ENCODE peak calls at places on chromosomes 12 and 14, in eight cellular contexts. One of them, this sample, is unnamed. For H3K9me3 and H3K4me1, the result is how much of the 10 kb centered on the place peaks cover.

GRCh38 chr12:55842681-55843429 is at the start of gene MMP19:
- DNase-seq in prostate gland: no peak
- DNase-seq in A549: peak
- DNase-seq in colonic mucosa: no peak
- DNase-seq in neural progenitor cell: no peak
- DNase-seq in mucosa of descending colon: no peak
- DNase-seq in Panc1: no peak
- DNase-seq in IMR-90: peak
- DNase-seq in this sample: no peak

GRCh38 chr14:100784523-100785337 is 41.2 kb upstream of the MEG3 start:
- DNase-seq in IMR-90: no peak
- DNase-seq in neural progenitor cell: no peak
- DNase-seq in mucosa of descending colon: no peak
- DNase-seq in colonic mucosa: no peak
- DNase-seq in Panc1: no peak
- DNase-seq in prostate gland: no peak
- DNase-seq in A549: no peak
- DNase-seq in this sample: no peak

GRCh38 chr12:26097046-26097878 is 27.6 kb downstream of the BHLHE41 start:
- DNase-seq in colonic mucosa: peak
- DNase-seq in A549: peak
- DNase-seq in prostate gland: peak
- DNase-seq in neural progenitor cell: peak
- DNase-seq in mucosa of descending colon: peak
- DNase-seq in Panc1: peak
- DNase-seq in IMR-90: peak
- DNase-seq in this sample: peak

GRCh38 chr14:99986416-99986815 is 78.8 kb upstream of the EVL start:
- DNase-seq in A549: no peak
- DNase-seq in mucosa of descending colon: no peak
- DNase-seq in prostate gland: no peak
- DNase-seq in neural progenitor cell: no peak
- DNase-seq in Panc1: no peak
- DNase-seq in colonic mucosa: no peak
- DNase-seq in IMR-90: peak
- DNase-seq in this sample: no peak

GRCh38 chr12:93135286-93136239 is 206.5 kb upstream of the EEA1 start:
- DNase-seq in Panc1: no peak
- DNase-seq in A549: no peak
- DNase-seq in mucosa of descending colon: no peak
- DNase-seq in neural progenitor cell: no peak
- DNase-seq in IMR-90: peak
- DNase-seq in colonic mucosa: no peak
- DNase-seq in prostate gland: peak
- DNase-seq in this sample: no peak

GRCh38 chr12:125455556-125455955 is 390.3 kb downstream of the AACS start:
- DNase-seq in neural progenitor cell: peak
- DNase-seq in A549: no peak
- DNase-seq in colonic mucosa: no peak
- DNase-seq in IMR-90: no peak
- DNase-seq in Panc1: no peak
- DNase-seq in mucosa of descending colon: no peak
- DNase-seq in prostate gland: no peak
- DNase-seq in this sample: no peak

GRCh38 chr14:24098927-24099813 is 5.1 kb downstream of the PCK2 start:
- DNase-seq in prostate gland: no peak
- DNase-seq in Panc1: no peak
- DNase-seq in mucosa of descending colon: peak
- DNase-seq in colonic mucosa: no peak
- DNase-seq in IMR-90: no peak
- DNase-seq in neural progenitor cell: no peak
- DNase-seq in A549: no peak
- DNase-seq in this sample: no peak

GRCh38 chr12:98220636-98221035 is 294.8 kb upstream of the TMPO start:
- DNase-seq in Panc1: no peak
- DNase-seq in mucosa of descending colon: no peak
- DNase-seq in IMR-90: no peak
- DNase-seq in A549: no peak
- DNase-seq in neural progenitor cell: no peak
- DNase-seq in colonic mucosa: no peak
- DNase-seq in prostate gland: peak
- DNase-seq in this sample: no peak

GRCh38 chr14:22994762-22995275 is 12.5 kb upstream of the AJUBA start:
- DNase-seq in neural progenitor cell: peak
- DNase-seq in prostate gland: peak
- DNase-seq in mucosa of descending colon: no peak
- DNase-seq in A549: peak
- DNase-seq in colonic mucosa: no peak
- DNase-seq in IMR-90: peak
- DNase-seq in Panc1: no peak
- DNase-seq in this sample: no peak

GRCh38 chr12:75910452-75910722 is 121.2 kb downstream of the PHLDA1 start:
- DNase-seq in A549: no peak
- DNase-seq in prostate gland: no peak
- DNase-seq in neural progenitor cell: no peak
- DNase-seq in IMR-90: no peak
- DNase-seq in colonic mucosa: no peak
- DNase-seq in Panc1: no peak
- DNase-seq in mucosa of descending colon: no peak
- DNase-seq in this sample: no peak

GRCh38 chr14:90788031-90788430 is 28.2 kb downstream of the TTC7B start:
- DNase-seq in A549: no peak
- DNase-seq in IMR-90: no peak
- DNase-seq in mucosa of descending colon: no peak
- DNase-seq in colonic mucosa: no peak
- DNase-seq in Panc1: no peak
- DNase-seq in neural progenitor cell: no peak
- DNase-seq in prostate gland: no peak
- DNase-seq in this sample: no peak

GRCh38 chr12:112714166-112714565 is 77.4 kb upstream of the RPH3A start:
- DNase-seq in IMR-90: no peak
- DNase-seq in Panc1: no peak
- DNase-seq in prostate gland: no peak
- DNase-seq in A549: no peak
- DNase-seq in colonic mucosa: no peak
- DNase-seq in neural progenitor cell: no peak
- DNase-seq in mucosa of descending colon: no peak
- DNase-seq in this sample: no peak

GRCh38 chr12:109753054-109753401 is 39.4 kb downstream of the FAM222A start:
- DNase-seq in Panc1: no peak
- DNase-seq in IMR-90: no peak
- DNase-seq in A549: no peak
- DNase-seq in colonic mucosa: no peak
- DNase-seq in mucosa of descending colon: peak
- DNase-seq in neural progenitor cell: no peak
- DNase-seq in prostate gland: no peak
- DNase-seq in this sample: no peak

GRCh38 chr12:121796855-121797751 is 3.6 kb upstream of the RHOF start:
- DNase-seq in colonic mucosa: peak
- DNase-seq in Panc1: no peak
- DNase-seq in neural progenitor cell: peak
- DNase-seq in mucosa of descending colon: peak
- DNase-seq in A549: peak
- DNase-seq in IMR-90: peak
- DNase-seq in prostate gland: peak
- DNase-seq in this sample: no peak

GRCh38 chr12:121799175-121799841 is 4.5 kb upstream of the SETD1B start:
- DNase-seq in IMR-90: peak
- DNase-seq in A549: peak
- DNase-seq in mucosa of descending colon: peak
- DNase-seq in neural progenitor cell: peak
- DNase-seq in prostate gland: peak
- DNase-seq in Panc1: no peak
- DNase-seq in colonic mucosa: peak
- DNase-seq in this sample: peak

GRCh38 chr12:121799842-121800693 is 3.7 kb upstream of the SETD1B start:
- DNase-seq in mucosa of descending colon: peak
- DNase-seq in A549: peak
- DNase-seq in neural progenitor cell: peak
- DNase-seq in colonic mucosa: peak
- DNase-seq in IMR-90: peak
- DNase-seq in prostate gland: peak
- DNase-seq in Panc1: no peak
- DNase-seq in this sample: peak

GRCh38 chr12:121797937-121798801 is 4.7 kb upstream of the RHOF start:
- DNase-seq in mucosa of descending colon: peak
- DNase-seq in A549: peak
- DNase-seq in Panc1: no peak
- DNase-seq in prostate gland: no peak
- DNase-seq in neural progenitor cell: peak
- DNase-seq in colonic mucosa: peak
- DNase-seq in IMR-90: peak
- DNase-seq in this sample: no peak

DNA sequence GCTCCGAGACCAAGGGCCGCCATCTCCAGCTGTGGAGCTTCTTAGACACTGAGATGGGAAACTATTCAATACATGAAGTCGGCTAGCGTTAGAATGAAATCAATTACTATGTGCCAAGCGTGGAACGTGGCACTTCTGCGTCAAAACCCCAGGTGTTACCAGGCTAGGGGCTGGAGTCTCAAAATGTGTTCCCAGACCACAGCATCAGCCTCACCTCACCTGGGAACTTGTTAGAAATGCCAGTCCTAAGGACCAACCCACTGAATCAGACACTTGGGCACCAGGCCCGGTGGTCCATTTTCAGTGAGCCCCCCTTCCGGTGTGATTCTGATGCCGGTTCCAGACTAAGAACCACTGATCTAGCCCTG is 5.0 kb upstream of the SETD1B start:
- DNase-seq in neural progenitor cell: no peak
- DNase-seq in A549: no peak
- DNase-seq in prostate gland: no peak
- DNase-seq in Panc1: no peak
- DNase-seq in mucosa of descending colon: no peak
- DNase-seq in IMR-90: no peak
- DNase-seq in colonic mucosa: no peak
- DNase-seq in this sample: no peak
- H3K4me3 ChIP-seq in neural progenitor cell: peak
- H3K4me3 ChIP-seq in A549: peak
- H3K4me3 ChIP-seq in prostate gland: peak
- H3K4me3 ChIP-seq in Panc1: peak
- H3K4me3 ChIP-seq in mucosa of descending colon: peak
- H3K4me3 ChIP-seq in IMR-90: peak
- H3K4me3 ChIP-seq in colonic mucosa: peak
- H3K4me3 ChIP-seq in this sample: peak

GRCh38 chr14:64232095-64232830 is 61.9 kb downstream of the ESR2 start:
- DNase-seq in colonic mucosa: no peak
- DNase-seq in A549: no peak
- DNase-seq in IMR-90: peak
- DNase-seq in prostate gland: no peak
- DNase-seq in neural progenitor cell: no peak
- DNase-seq in mucosa of descending colon: no peak
- DNase-seq in Panc1: no peak
- DNase-seq in this sample: no peak

GRCh38 chr14:64225156-64225757 is 68.9 kb downstream of the ESR2 start:
- DNase-seq in colonic mucosa: no peak
- DNase-seq in mucosa of descending colon: no peak
- DNase-seq in neural progenitor cell: no peak
- DNase-seq in IMR-90: no peak
- DNase-seq in Panc1: no peak
- DNase-seq in prostate gland: no peak
- DNase-seq in A549: no peak
- DNase-seq in this sample: no peak

GRCh38 chr14:64232944-64233343 is 61.2 kb downstream of the ESR2 start:
- DNase-seq in A549: no peak
- DNase-seq in neural progenitor cell: no peak
- DNase-seq in IMR-90: no peak
- DNase-seq in colonic mucosa: no peak
- DNase-seq in Panc1: no peak
- DNase-seq in mucosa of descending colon: no peak
- DNase-seq in prostate gland: no peak
- DNase-seq in this sample: no peak

GRCh38 chr14:64227856-64228255 is 66.3 kb downstream of the ESR2 start:
- DNase-seq in neural progenitor cell: no peak
- DNase-seq in colonic mucosa: no peak
- DNase-seq in IMR-90: no peak
- DNase-seq in prostate gland: no peak
- DNase-seq in A549: no peak
- DNase-seq in Panc1: no peak
- DNase-seq in mucosa of descending colon: no peak
- DNase-seq in this sample: no peak

DNA sequence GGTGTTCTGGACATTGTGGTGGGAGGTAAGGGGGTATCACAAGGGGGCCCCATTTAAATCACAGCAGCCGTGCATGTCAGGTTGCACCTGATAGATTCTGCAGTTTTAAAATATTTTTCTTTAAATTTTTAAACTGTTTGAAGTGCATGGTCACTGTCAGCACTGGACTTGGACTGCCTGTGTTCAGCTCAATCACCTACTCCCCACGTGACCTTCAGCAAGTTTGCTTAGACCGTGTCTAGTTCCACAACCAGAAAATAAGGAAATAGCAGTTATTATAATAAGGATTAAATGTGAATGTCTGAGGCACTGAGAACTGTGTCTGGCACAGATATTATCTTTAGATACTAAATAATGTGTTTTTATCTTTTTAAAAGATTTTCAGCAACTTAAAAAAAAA is 64.7 kb downstream of the ESR2 start:
- DNase-seq in colonic mucosa: no peak
- DNase-seq in mucosa of descending colon: no peak
- DNase-seq in IMR-90: no peak
- DNase-seq in Panc1: no peak
- DNase-seq in prostate gland: no peak
- DNase-seq in A549: no peak
- DNase-seq in neural progenitor cell: no peak
- DNase-seq in this sample: no peak
- H3K9me3 ChIP-seq in colonic mucosa: under half
- H3K9me3 ChIP-seq in mucosa of descending colon: under half
- H3K9me3 ChIP-seq in IMR-90: under half
- H3K9me3 ChIP-seq in Panc1: under half
- H3K9me3 ChIP-seq in prostate gland: under half
- H3K9me3 ChIP-seq in A549: under half
- H3K9me3 ChIP-seq in neural progenitor cell: under half
- H3K9me3 ChIP-seq in this sample: under half

GRCh38 chr12:53200107-53200457 is 7.0 kb downstream of the ITGB7 start:
- DNase-seq in neural progenitor cell: no peak
- DNase-seq in A549: no peak
- DNase-seq in colonic mucosa: no peak
- DNase-seq in mucosa of descending colon: no peak
- DNase-seq in IMR-90: no peak
- DNase-seq in prostate gland: no peak
- DNase-seq in Panc1: no peak
- DNase-seq in this sample: no peak
- H3K4me1 ChIP-seq in neural progenitor cell: under half
- H3K4me1 ChIP-seq in A549: under half
- H3K4me1 ChIP-seq in colonic mucosa: under half
- H3K4me1 ChIP-seq in mucosa of descending colon: under half
- H3K4me1 ChIP-seq in IMR-90: under half
- H3K4me1 ChIP-seq in prostate gland: under half
- H3K4me1 ChIP-seq in Panc1: under half
- H3K4me1 ChIP-seq in this sample: half or more

GRCh38 chr12:69287556-69287955 is 48.2 kb downstream of the CPSF6 start:
- DNase-seq in prostate gland: no peak
- DNase-seq in Panc1: no peak
- DNase-seq in neural progenitor cell: no peak
- DNase-seq in colonic mucosa: no peak
- DNase-seq in mucosa of descending colon: no peak
- DNase-seq in IMR-90: no peak
- DNase-seq in A549: no peak
- DNase-seq in this sample: no peak

GRCh38 chr12:69278814-69279782 is 39.7 kb downstream of the CPSF6 start:
- DNase-seq in Panc1: no peak
- DNase-seq in neural progenitor cell: no peak
- DNase-seq in A549: no peak
- DNase-seq in mucosa of descending colon: no peak
- DNase-seq in colonic mucosa: no peak
- DNase-seq in IMR-90: no peak
- DNase-seq in prostate gland: no peak
- DNase-seq in this sample: no peak

GRCh38 chr12:69284131-69284530 is 44.8 kb downstream of the CPSF6 start:
- DNase-seq in Panc1: no peak
- DNase-seq in colonic mucosa: peak
- DNase-seq in mucosa of descending colon: peak
- DNase-seq in IMR-90: peak
- DNase-seq in neural progenitor cell: peak
- DNase-seq in prostate gland: peak
- DNase-seq in A549: peak
- DNase-seq in this sample: peak
- H3K4me3 ChIP-seq in Panc1: peak
- H3K4me3 ChIP-seq in colonic mucosa: no peak
- H3K4me3 ChIP-seq in mucosa of descending colon: no peak
- H3K4me3 ChIP-seq in IMR-90: peak
- H3K4me3 ChIP-seq in neural progenitor cell: peak
- H3K4me3 ChIP-seq in prostate gland: no peak
- H3K4me3 ChIP-seq in A549: peak
- H3K4me3 ChIP-seq in this sample: peak